ENCODE peak calls at places on chromosomes 2 and 18, in six cellular contexts. K is RWPE1, O is astrocyte of the spinal cord, L is stomach, R is fibroblast of pulmonary artery, S is esophagus squamous epithelium. F is an unnamed sample.

GRCh38 chr2:58051445-58051844 is 4.8 kb downstream of the VRK2 start:
- DNase-seq in L (no peak), R (no peak), K (no peak), S (no peak), O (no peak), F (no peak)

GRCh38 chr2:11482473-11483031 is 16.6 kb upstream of the E2F6 start:
- DNase-seq in R (no peak), S (no peak), O (no peak), K (no peak), L (no peak), F (no peak)

GRCh38 chr2:50636462-50636861 is 395.5 kb downstream of the NRXN1 start:
- DNase-seq in S (no peak), O (no peak), R (no peak), K (no peak), L (no peak), F (no peak)

GRCh38 chr2:15832310-15832709 is 108.0 kb upstream of the MYCN start:
- DNase-seq in S (no peak), K (no peak), O (no peak), R (no peak), L (no peak), F (no peak)

GRCh38 chr2:26757873-26758789 is 6.0 kb upstream of the SLC35F6 start:
- DNase-seq in S (no peak), R (peak), O (peak), K (peak), L (peak), F (no peak)

GRCh38 chr2:54967269-54967668 is 83.0 kb downstream of the RTN4 start:
- DNase-seq in R (no peak), S (no peak), K (no peak), L (no peak), O (no peak), F (no peak)

GRCh38 chr2:118971245-118972122 is 29.5 kb downstream of the MARCO start:
- DNase-seq in O (no peak), R (no peak), K (peak), L (no peak), S (no peak), F (peak)

GRCh38 chr2:99066075-99066557 is 75.4 kb upstream of the C2orf15 start:
- DNase-seq in L (no peak), K (peak), O (peak), S (no peak), R (peak), F (no peak)

GRCh38 chr2:124804014-124804940 is 779.2 kb downstream of the CNTNAP5 start:
- DNase-seq in L (no peak), R (peak), K (peak), S (no peak), O (no peak), F (no peak)

GRCh38 chr2:2561346-2562095 is 230.4 kb upstream of the MYT1L start:
- DNase-seq in R (no peak), K (no peak), O (no peak), S (no peak), L (no peak), F (no peak)

GRCh38 chr18:27361477-27361876 is 176.4 kb upstream of the CHST9 start:
- DNase-seq in L (no peak), K (no peak), O (no peak), S (no peak), R (no peak), F (no peak)

GRCh38 chr18:27366151-27366550 is 181.0 kb upstream of the CHST9 start:
- DNase-seq in L (no peak), S (no peak), R (no peak), K (no peak), O (no peak), F (no peak)

DNA sequence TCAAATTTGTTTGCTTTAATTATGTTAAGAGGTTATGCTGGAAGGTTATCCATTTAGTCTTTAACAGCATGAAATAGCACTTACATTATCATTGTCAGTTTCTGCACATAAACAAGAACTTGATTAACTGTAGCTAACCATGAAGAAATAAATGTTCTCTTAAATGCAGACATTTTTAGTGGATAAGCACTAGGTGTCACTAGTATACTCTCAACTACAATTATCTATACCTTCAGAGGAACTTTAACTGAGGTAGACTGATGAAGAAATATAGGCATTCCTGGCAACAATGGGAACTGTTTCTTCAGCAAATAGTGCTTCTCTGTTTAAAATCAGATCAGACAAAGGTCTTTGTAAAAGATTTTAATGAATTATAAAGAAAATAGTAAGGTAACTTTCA is 178.8 kb upstream of the CHST9 start:
- DNase-seq in R (peak), L (no peak), K (peak), S (no peak), O (peak), F (no peak)
- TF ChIP-seq CTCF in R (peak), L (peak), K (peak), S (no peak), O (peak), F (peak)

GRCh38 chr2:48007699-48008268 is 101.5 kb upstream of the FBXO11 start:
- DNase-seq in S (no peak), L (no peak), R (no peak), O (no peak), K (no peak), F (no peak)
- TF ChIP-seq CTCF in S (no peak), L (no peak), R (no peak), O (no peak), K (no peak), F (no peak)

GRCh38 chr18:56298935-56299334 is 339.5 kb downstream of the TXNL1 start:
- DNase-seq in K (peak), L (no peak), O (peak), S (no peak), R (peak), F (no peak)
- TF ChIP-seq CTCF in K (no peak), L (no peak), O (peak), S (no peak), R (peak), F (peak)

GRCh38 chr18:44973282-44973681 is 292.6 kb downstream of the SETBP1 start:
- DNase-seq in K (no peak), O (peak), R (peak), L (no peak), S (no peak), F (no peak)
- TF ChIP-seq CTCF in K (no peak), O (peak), R (peak), L (no peak), S (no peak), F (peak)

GRCh38 chr2:85601771-85602475 is 575 bp downstream of the TMEM150A start:
- DNase-seq in S (no peak), R (peak), L (peak), K (no peak), O (peak), F (peak)

GRCh38 chr2:85600235-85600575 is 2.3 kb downstream of the TMEM150A start:
- DNase-seq in O (no peak), S (no peak), R (no peak), L (no peak), K (no peak), F (no peak)

GRCh38 chr2:85604568-85605339 is 2.3 kb upstream of the TMEM150A start:
- DNase-seq in S (no peak), L (no peak), K (peak), R (peak), O (peak), F (no peak)

GRCh38 chr2:85600951-85601770 is 1.3 kb downstream of the TMEM150A start:
- DNase-seq in L (no peak), O (no peak), S (no peak), K (no peak), R (no peak), F (no peak)

DNA sequence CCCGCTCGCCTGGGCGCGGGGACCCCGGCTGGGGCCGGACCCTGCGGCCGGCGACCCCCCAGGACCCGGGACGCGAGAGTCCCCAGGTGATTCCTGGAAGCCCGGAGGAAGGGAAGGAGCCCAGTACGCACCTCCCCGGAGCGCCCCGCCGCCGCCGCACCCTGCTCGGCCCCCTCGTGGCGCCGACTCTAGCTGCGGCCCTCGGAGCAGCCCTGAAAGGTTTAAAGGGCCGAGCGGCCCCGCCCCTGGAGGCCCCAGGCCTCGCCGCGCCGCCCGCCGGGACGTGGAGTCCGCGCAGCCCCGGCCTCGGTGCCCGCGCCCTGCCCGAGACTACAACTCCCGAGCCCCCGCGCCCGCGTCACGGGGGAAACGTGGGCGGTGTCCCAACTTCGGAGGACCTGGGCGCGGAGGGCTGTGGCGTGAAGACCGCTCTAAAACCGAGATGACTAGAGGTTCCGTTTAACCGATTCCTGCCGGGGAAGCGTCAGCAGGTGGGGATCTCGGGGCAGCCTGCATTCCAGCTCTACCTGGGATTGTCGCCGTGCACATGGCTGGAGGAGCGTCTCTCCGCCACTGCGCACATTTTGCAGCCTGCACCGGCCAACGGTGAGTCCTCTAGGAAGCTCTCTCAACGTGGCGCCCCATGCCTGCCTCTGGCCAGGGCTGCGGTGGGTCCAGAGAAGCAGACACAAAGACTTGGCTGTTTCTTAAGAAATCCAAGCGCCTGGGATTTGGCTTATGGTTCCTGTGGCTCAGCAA is at the start of gene TMEM150A:
- DNase-seq in S (peak), R (peak), K (peak), O (peak), L (peak), F (peak)
- TF ChIP-seq CTCF in S (peak), R (no peak), K (no peak), O (peak), L (peak), F (peak)

GRCh38 chr2:213150315-213150951 is 979 bp downstream of the IKZF2 start:
- DNase-seq in S (no peak), L (no peak), O (peak), R (peak), K (peak), F (no peak)

GRCh38 chr2:213152888-213153287 is 1.5 kb upstream of the IKZF2 start:
- DNase-seq in K (no peak), O (no peak), L (no peak), R (no peak), S (no peak), F (no peak)

GRCh38 chr2:213151437-213152064 is at the start of gene IKZF2:
- DNase-seq in R (peak), O (peak), K (peak), L (peak), S (peak), F (peak)

GRCh38 chr2:213149949-213150314 is 1.5 kb downstream of the IKZF2 start:
- DNase-seq in O (no peak), R (no peak), L (no peak), K (no peak), S (no peak), F (no peak)

DNA sequence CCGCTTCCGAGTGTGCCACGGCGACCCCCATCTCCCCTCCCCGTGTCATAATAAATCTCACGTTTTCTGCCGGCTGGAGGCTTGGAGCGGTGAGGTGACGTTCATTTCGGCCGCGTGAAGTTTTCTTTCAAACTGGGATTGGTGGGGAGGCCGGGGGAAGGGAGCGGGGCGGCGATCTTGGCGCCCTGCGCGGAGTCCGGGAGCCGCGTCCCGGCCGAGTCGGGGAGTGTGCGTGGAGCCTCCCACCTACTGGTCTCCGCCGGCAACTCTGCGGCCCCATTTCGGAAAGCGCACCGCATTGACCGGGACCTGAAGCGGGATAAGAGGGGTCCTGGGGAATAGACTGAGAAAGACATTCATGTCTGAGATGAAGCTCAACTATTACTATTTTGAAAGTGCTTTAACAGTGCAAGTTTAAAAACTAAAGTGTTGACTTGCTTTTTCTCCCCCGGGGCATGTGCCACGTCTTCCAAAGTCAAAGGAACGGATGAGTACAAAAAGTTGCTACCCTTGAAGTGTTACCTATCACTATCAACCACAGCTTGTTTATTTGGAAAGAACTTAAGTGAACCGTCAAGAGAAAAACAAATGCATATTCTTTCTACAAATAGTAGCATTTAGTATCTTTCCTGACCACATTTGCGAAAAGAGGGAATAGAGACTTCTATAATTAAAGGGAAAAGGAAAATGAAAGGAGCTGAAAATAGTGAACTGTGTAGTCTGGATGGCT is 818 bp upstream of the IKZF2 start:
- DNase-seq in R (peak), S (no peak), O (peak), L (peak), K (peak), F (peak)
- TF ChIP-seq CTCF in R (peak), S (peak), O (peak), L (peak), K (peak), F (peak)

GRCh38 chr2:127406454-127406853 is 11.8 kb upstream of the PROC start:
- DNase-seq in O (no peak), K (no peak), L (no peak), S (no peak), R (no peak), F (peak)

GRCh38 chr2:127407091-127407490 is 11.1 kb upstream of the PROC start:
- DNase-seq in K (no peak), S (no peak), L (no peak), O (no peak), R (no peak), F (no peak)

GRCh38 chr2:127407661-127408003 is 10.6 kb upstream of the PROC start:
- DNase-seq in S (no peak), L (no peak), O (peak), R (no peak), K (no peak), F (no peak)

GRCh38 chr2:127408807-127409099 is 9.5 kb upstream of the PROC start:
- DNase-seq in S (no peak), R (no peak), O (no peak), L (no peak), K (no peak), F (no peak)

GRCh38 chr2:127408004-127408806 is 10.0 kb upstream of the PROC start:
- DNase-seq in L (peak), S (peak), K (peak), R (peak), O (peak), F (peak)
- TF ChIP-seq CTCF in L (no peak), S (no peak), K (no peak), R (no peak), O (no peak), F (no peak)

GRCh38 chr2:74119324-74119723 is 28.4 kb downstream of the BOLA3 start:
- DNase-seq in S (no peak), O (no peak), K (no peak), L (no peak), R (peak), F (no peak)

DNA sequence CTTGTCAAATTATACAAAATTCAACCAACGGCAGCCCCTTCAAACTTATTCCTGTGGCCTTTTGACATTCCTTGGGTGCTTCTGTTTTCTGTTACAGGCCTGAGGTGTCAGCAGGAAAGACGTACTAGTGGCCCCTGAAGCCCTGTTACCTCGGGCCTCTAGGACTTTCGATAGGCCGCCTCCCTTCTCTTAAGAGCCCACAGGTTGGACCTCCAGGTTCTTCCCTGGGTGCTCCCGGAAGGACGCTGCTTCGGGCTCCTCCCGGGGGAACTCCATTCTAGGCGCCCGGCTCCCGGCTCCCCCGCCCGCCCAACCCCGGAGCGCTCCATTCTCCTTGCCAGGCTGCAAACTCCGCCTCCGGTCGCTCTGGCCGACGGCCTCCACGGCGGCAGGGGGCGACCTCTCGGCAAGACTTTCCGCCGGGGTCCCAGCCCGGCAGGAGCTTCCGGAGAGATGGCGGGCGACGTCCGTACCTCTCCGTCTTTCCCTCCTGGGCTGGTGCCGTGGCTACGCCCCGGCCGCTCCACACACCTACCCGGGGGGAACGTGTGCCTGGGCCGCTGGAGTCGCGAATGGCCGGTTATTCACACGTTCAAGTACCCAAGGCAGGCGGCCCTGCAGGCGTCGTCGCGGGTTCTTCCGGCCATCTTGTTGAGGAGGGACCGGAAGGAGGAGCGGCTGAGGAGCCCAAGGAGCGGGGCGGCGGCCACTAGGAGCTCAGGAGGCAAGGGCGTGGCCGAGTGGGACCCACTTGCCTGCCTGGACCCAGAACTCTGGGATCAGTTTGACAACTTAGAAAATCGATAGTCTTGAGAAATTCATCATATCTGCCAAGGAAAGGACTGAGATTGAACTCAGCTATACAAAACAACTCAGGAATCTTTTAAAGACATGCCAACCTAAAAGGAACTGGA is 27.5 kb downstream of the BOLA3 start:
- DNase-seq in O (peak), L (peak), K (peak), R (peak), S (peak), F (no peak)
- TF ChIP-seq CTCF in O (peak), L (peak), K (peak), R (peak), S (peak), F (peak)

DNA sequence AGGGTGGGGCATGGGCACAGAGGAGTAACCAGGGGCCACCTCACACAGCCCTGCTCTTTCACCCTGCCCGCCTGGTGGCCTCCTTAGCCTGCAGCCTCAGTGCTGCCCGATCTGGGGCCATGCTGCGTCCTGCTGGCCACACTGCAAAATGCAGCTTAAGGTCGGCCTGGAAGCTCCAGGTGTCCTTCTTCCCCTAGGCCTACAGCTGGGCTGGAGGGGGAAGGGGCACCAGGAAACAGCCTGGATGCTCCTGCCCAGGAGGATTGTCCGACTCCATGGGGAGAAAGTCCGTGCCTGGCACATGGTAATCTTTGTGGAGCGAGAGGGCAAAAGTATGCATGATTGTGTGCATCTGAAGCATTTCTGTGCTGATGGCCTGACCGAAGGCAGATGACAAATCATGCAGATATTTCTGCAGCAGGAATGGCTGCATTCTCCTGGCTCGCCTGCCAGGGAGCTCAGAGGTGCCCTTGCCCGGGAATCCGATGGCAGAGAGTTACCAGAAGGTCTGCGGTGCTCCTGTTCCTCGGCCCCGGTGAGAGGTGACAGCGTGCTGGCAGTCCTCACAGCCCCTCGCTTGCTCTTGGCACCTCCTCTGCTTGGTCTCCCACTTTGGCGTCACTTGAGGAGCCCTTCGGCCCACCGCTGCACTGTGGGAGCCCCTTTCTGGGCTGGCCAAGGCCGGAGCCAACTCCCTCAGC is 12.8 kb upstream of the ALPP start:
- DNase-seq in O (peak), R (peak), L (no peak), S (no peak), K (no peak), F (no peak)
- TF ChIP-seq CTCF in O (peak), R (peak), L (peak), S (peak), K (no peak), F (peak)